ENCODE peak calls at places on chromosomes 11 and 22, in six cellular contexts. U is LoVo; G is astrocyte of the spinal cord; E is amygdala; Q is AG04450; Z is stimulated activated CD4-positive, alpha-beta T cell treated with anti-CD3 and anti-CD28 coated beads, TNF-alpha, amount 100 ng/mL, for 1 hour. W is an unnamed sample.

GRCh38 chr11:33912405-33913361 is 20.8 kb upstream of the LMO2 start:
- DNase-seq in U (peak), G (peak), E (no peak), Q (peak), Z (no peak), W (no peak)

GRCh38 chr11:106152013-106152412 is 74.6 kb downstream of the AASDHPPT start:
- DNase-seq in U (peak), G (peak), E (no peak), Q (no peak), Z (no peak), W (no peak)

GRCh38 chr11:35141538-35141937 is 2.6 kb downstream of the CD44 start:
- DNase-seq in U (no peak), G (no peak), E (no peak), Q (no peak), Z (no peak), W (no peak)

GRCh38 chr11:64870176-64870892 is 8.1 kb downstream of the EHD1 start:
- DNase-seq in U (no peak), G (peak), E (no peak), Q (no peak), Z (no peak), W (no peak)

GRCh38 chr11:94417386-94417987 is 16.3 kb upstream of the GPR83 start:
- DNase-seq in U (peak), G (peak), E (no peak), Q (peak), Z (no peak), W (no peak)

GRCh38 chr11:76680517-76681425 is 10.2 kb upstream of the LRRC32 start:
- DNase-seq in U (peak), G (peak), E (no peak), Q (no peak), Z (no peak), W (peak)

GRCh38 chr11:119839504-119840133 is 110.6 kb upstream of the NECTIN1 start:
- DNase-seq in U (no peak), G (no peak), E (no peak), Q (no peak), Z (no peak), W (no peak)

GRCh38 chr22:24471570-24471969 is 23.6 kb upstream of the UPB1 start:
- DNase-seq in U (no peak), G (peak), E (no peak), Q (peak), Z (no peak), W (no peak)

GRCh38 chr11:77075425-77075905 is 8.7 kb downstream of the CAPN5 start:
- DNase-seq in U (no peak), G (no peak), E (no peak), Q (no peak), Z (no peak), W (no peak)

GRCh38 chr11:9001736-9002135 is 2.1 kb downstream of the NRIP3 start:
- DNase-seq in U (no peak), G (peak), E (no peak), Q (peak), Z (no peak), W (no peak)

GRCh38 chr11:62569611-62570010 is 4.1 kb downstream of the EEF1G start:
- DNase-seq in U (no peak), G (no peak), E (no peak), Q (no peak), Z (no peak), W (no peak)

GRCh38 chr22:37133304-37134018 is 16.3 kb downstream of the IL2RB start:
- DNase-seq in U (no peak), G (no peak), E (no peak), Q (no peak), Z (no peak), W (no peak)

GRCh38 chr22:21455334-21456089 is 11.7 kb upstream of the TMEM191C start:
- DNase-seq in U (no peak), G (no peak), E (no peak), Q (no peak), Z (no peak), W (no peak)

GRCh38 chr11:81222491-81222890 is 1511.2 kb downstream of the FAM181B start:
- DNase-seq in U (no peak), G (no peak), E (no peak), Q (no peak), Z (no peak), W (no peak)

GRCh38 chr11:72782081-72782920 is 11.5 kb downstream of the STARD10 start:
- DNase-seq in U (no peak), G (no peak), E (no peak), Q (no peak), Z (no peak), W (no peak)

GRCh38 chr11:100445231-100445735 is 241.8 kb upstream of the ARHGAP42 start:
- DNase-seq in U (no peak), G (peak), E (no peak), Q (no peak), Z (no peak), W (no peak)

GRCh38 chr22:31333648-31334047 is 12.5 kb downstream of the PATZ1 start:
- DNase-seq in U (no peak), G (no peak), E (no peak), Q (no peak), Z (no peak), W (no peak)

GRCh38 chr22:43446881-43447280 is 35.1 kb downstream of the MPPED1 start:
- DNase-seq in U (no peak), G (no peak), E (no peak), Q (no peak), Z (no peak), W (no peak)

GRCh38 chr11:132943737-132944556 is 588.4 kb downstream of the OPCML start:
- DNase-seq in U (no peak), G (no peak), E (no peak), Q (no peak), Z (no peak), W (no peak)

GRCh38 chr11:13487661-13488030 is 8.2 kb downstream of the PTH start:
- DNase-seq in U (peak), G (no peak), E (no peak), Q (no peak), Z (no peak), W (no peak)

GRCh38 chr11:118910309-118911112 is 15.2 kb downstream of the BCL9L start:
- DNase-seq in U (peak), G (peak), E (no peak), Q (peak), Z (no peak), W (no peak)

GRCh38 chr11:66762088-66762487 is 33.1 kb upstream of the SPTBN2 start:
- DNase-seq in U (no peak), G (no peak), E (no peak), Q (no peak), Z (no peak), W (no peak)

GRCh38 chr22:27526851-27527250 is 274.7 kb downstream of the MN1 start:
- DNase-seq in U (no peak), G (no peak), E (no peak), Q (no peak), Z (no peak), W (no peak)

GRCh38 chr11:86592047-86592564 is 80.3 kb downstream of the ME3 start:
- DNase-seq in U (no peak), G (peak), E (no peak), Q (no peak), Z (no peak), W (no peak)

GRCh38 chr11:66495401-66495844 is 15.0 kb upstream of the BBS1 start:
- DNase-seq in U (no peak), G (no peak), E (no peak), Q (no peak), Z (no peak), W (no peak)

GRCh38 chr11:125939081-125939521 is 6.7 kb upstream of the VSIG10L2 start:
- DNase-seq in U (no peak), G (no peak), E (no peak), Q (no peak), Z (no peak), W (peak)

GRCh38 chr11:134634897-134635831 is 223.1 kb upstream of the B3GAT1 start:
- DNase-seq in U (no peak), G (no peak), E (no peak), Q (no peak), Z (no peak), W (no peak)

W was measured in nucleus accumbens.